ENCODE peak calls at places on chromosome 1, in four cellular contexts. U is MM.1S, R is kidney epithelial cell, E is WERI-Rb-1. X is an unnamed sample. For H3K36me3, the result is how much of the 10 kb centered on the place peaks cover.

GRCh38 chr1:31423418-31423947 is 10.5 kb downstream of the SERINC2 start:
- DNase-seq in U (peak), R (no peak), E (no peak), X (peak)

GRCh38 chr1:208977861-208978260 is 605.7 kb upstream of the CAMK1G start:
- DNase-seq in U (no peak), R (no peak), E (no peak), X (no peak)

GRCh38 chr1:111737216-111738132 is 1.7 kb downstream of the INKA2 start:
- DNase-seq in U (no peak), R (no peak), E (no peak), X (no peak)

GRCh38 chr1:7478797-7479499 is 292.1 kb upstream of the VAMP3 start:
- DNase-seq in U (no peak), R (no peak), E (no peak), X (peak)

GRCh38 chr1:154170547-154171221 is 15.8 kb upstream of the NUP210L start:
- DNase-seq in U (no peak), R (no peak), E (peak), X (no peak)

GRCh38 chr1:14928886-14929546 is 224.5 kb upstream of the TMEM51 start:
- DNase-seq in U (no peak), R (no peak), E (no peak), X (no peak)

GRCh38 chr1:111789666-111790316 is 34.1 kb downstream of the DDX20 start:
- DNase-seq in U (no peak), R (no peak), E (no peak), X (no peak)

GRCh38 chr1:191634801-191635520 is 523.3 kb upstream of the RGS18 start:
- DNase-seq in U (no peak), R (no peak), E (no peak), X (no peak)

GRCh38 chr1:150567341-150567716 is 12.1 kb downstream of the MCL1 start:
- DNase-seq in U (peak), R (no peak), E (no peak), X (no peak)

GRCh38 chr1:63000508-63000907 is 216.6 kb downstream of the ATG4C start:
- DNase-seq in U (no peak), R (no peak), E (no peak), X (no peak)

GRCh38 chr1:54008876-54009275 is 9.1 kb downstream of the LDLRAD1 start:
- DNase-seq in U (no peak), R (no peak), E (no peak), X (no peak)
- H3K4me3 ChIP-seq in U (no peak), R (no peak), E (no peak), X (no peak)

DNA sequence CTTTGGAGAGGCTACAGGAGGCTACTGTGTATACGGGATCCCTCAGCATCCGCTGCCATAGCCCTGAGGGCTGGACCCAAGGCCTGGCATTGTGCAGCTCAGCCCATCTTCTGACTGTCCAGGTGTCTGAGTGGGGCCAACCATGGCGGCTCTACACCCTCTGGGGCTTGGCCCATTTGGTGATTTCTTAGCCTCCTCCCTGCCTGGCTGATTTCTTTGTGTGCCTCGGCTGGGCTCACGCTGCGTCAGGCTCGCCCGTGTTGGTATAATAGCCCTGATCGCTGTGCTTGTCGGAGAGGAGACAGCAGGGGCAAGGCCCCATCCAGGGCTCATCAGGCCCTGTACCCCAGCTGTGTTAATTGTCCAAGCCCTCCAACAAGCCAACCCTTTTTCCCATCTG is 44.0 kb downstream of the NAV1 start:
- DNase-seq in U (no peak), R (no peak), E (no peak), X (peak)
- H3K36me3 ChIP-seq in U (under half), R (under half), E (under half), X (under half)

GRCh38 chr1:101683136-101683535 is 313.6 kb downstream of the OLFM3 start:
- DNase-seq in U (no peak), R (no peak), E (no peak), X (no peak)

DNA sequence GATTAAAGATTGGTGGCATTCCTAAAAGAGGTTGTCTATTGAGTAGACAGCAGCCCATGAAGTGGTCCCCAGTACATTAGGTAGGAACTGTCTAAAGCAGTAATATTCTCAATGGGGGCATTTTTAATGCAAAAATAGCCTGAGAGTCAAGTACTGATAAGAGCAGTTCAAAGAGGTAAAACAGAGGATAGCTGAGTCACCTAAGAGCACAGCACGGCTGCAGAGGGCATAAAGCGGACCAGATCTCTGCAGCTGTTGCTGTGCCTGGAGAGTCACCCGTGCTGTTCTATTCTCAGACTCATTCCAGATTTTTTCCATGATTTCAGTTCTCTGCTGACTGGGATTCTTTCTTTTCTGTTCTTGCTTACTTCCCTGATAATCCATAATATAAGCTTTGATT is 313.2 kb downstream of the OLFM3 start:
- DNase-seq in U (no peak), R (no peak), E (no peak), X (no peak)
- H3K4me3 ChIP-seq in U (no peak), R (no peak), E (no peak), X (no peak)

GRCh38 chr1:55156093-55156492 is 59.1 kb downstream of the USP24 start:
- DNase-seq in U (peak), R (no peak), E (no peak), X (no peak)
- H3K36me3 ChIP-seq in U (under half), R (under half), E (half or more), X (half or more)

GRCh38 chr1:61591316-61591715 is 133.6 kb downstream of the TM2D1 start:
- DNase-seq in U (no peak), R (no peak), E (no peak), X (no peak)
- H3K4me3 ChIP-seq in U (no peak), R (no peak), E (no peak), X (no peak)

GRCh38 chr1:229447809-229448252 is 13.9 kb upstream of the ACTA1 start:
- DNase-seq in U (no peak), R (no peak), E (no peak), X (no peak)

GRCh38 chr1:229448373-229448772 is 14.5 kb upstream of the ACTA1 start:
- DNase-seq in U (no peak), R (no peak), E (no peak), X (no peak)

GRCh38 chr1:229440821-229441537 is 7.1 kb upstream of the ACTA1 start:
- DNase-seq in U (peak), R (peak), E (no peak), X (no peak)

GRCh38 chr1:229448845-229449244 is 15.0 kb upstream of the ACTA1 start:
- DNase-seq in U (no peak), R (no peak), E (no peak), X (no peak)

GRCh38 chr1:229445828-229446227 is 11.9 kb upstream of the ACTA1 start:
- DNase-seq in U (no peak), R (no peak), E (no peak), X (no peak)
- H3K36me3 ChIP-seq in U (under half), R (under half), E (under half), X (half or more)

GRCh38 chr1:235279627-235280194 is 48.3 kb downstream of the ARID4B start:
- DNase-seq in U (no peak), R (no peak), E (no peak), X (no peak)

GRCh38 chr1:235280467-235280866 is 47.5 kb downstream of the ARID4B start:
- DNase-seq in U (no peak), R (no peak), E (no peak), X (no peak)

GRCh38 chr1:235278233-235278914 is 49.6 kb downstream of the ARID4B start:
- DNase-seq in U (no peak), R (no peak), E (no peak), X (no peak)

GRCh38 chr1:235277709-235278108 is 50.3 kb downstream of the ARID4B start:
- DNase-seq in U (no peak), R (no peak), E (no peak), X (no peak)

GRCh38 chr1:235278915-235279292 is 49.1 kb downstream of the ARID4B start:
- DNase-seq in U (no peak), R (no peak), E (no peak), X (no peak)
- H3K4me3 ChIP-seq in U (no peak), R (no peak), E (no peak), X (no peak)

DNA sequence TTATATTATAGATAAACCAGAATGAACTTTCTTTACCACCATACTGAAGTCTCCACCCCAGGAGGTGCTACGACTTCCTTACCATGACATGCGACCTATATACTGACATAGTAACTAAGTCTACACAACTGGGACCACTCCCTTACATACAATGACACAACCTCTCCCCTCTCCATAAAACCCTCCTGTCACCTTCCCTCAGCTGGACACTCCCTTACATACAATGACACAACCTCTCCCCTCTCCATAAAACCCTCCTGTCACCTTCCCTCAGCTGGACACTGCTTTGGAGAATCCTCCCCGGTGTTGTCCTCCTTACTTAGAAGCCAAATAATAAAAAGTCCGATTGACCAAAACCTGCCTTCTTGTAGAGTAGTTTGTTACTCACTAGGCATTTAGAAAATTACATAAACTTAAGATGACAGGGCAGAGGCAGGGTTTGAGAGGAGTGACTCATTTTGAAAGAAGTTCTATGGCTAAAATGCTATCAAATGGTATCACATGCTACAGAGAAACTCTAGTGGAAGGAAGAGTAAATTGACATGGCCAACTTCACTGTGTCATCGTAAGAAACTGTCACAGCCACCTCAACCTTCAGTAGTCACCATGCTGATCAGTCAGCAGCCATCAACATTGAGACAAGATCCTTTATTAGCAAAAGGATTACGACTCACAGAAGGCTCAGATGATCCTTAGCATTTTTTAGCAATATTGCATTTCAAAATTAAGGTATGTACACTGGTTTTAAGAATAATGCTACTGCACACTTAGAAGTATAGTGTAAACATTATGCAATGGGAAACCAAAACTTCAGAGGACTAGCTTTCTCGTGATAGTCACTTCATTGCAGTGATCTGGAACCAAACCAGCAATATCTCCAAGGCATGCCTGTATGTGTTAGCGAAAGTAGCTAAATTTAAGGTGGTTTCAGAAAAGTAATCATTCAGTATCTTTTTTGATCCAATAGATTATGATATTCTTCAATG is 56.4 kb downstream of the AHCTF1 start:
- DNase-seq in U (no peak), R (peak), E (no peak), X (no peak)
- H3K36me3 ChIP-seq in U (under half), R (under half), E (half or more), X (half or more)

GRCh38 chr1:226134170-226135058 is 52.1 kb downstream of the ACBD3 start:
- DNase-seq in U (no peak), R (no peak), E (no peak), X (no peak)
- H3K4me3 ChIP-seq in U (no peak), R (no peak), E (no peak), X (no peak)

X was measured in lower lobe of right lung.